ENCODE peak calls at places on chromosomes 3 and 15, in four cellular contexts. G is endothelial cell, M is HTR-8/SVneo, F is NCI-H748 treated with DMSO at 0.1 percent for 48 hours. H is an unnamed sample.

GRCh38 chr15:62847900-62848489 is 194.6 kb upstream of the TPM1 start:
- DNase-seq in G (peak), M (peak), F (peak), H (no peak)

GRCh38 chr3:10570196-10570946 is 65.0 kb upstream of the ATP2B2 start:
- DNase-seq in G (no peak), M (no peak), F (no peak), H (no peak)

GRCh38 chr3:33722626-33723370 is 4.7 kb upstream of the CLASP2 start:
- DNase-seq in G (no peak), M (no peak), F (no peak), H (no peak)

GRCh38 chr3:47884603-47885002 is 81.7 kb downstream of the DHX30 start:
- DNase-seq in F (no peak), M (no peak), G (no peak), H (no peak)

GRCh38 chr15:34223904-34224596 is 766 bp upstream of the EMC4 start:
- DNase-seq in G (no peak), F (no peak), M (no peak), H (no peak)

GRCh38 chr3:98701276-98701675 is 61.9 kb upstream of the ST3GAL6 start:
- DNase-seq in F (no peak), G (no peak), M (no peak), H (no peak)

GRCh38 chr3:112333002-112333385 is at the start of gene CD200:
- DNase-seq in G (peak), M (peak), F (peak), H (no peak)

GRCh38 chr15:63052961-63053698 is 10.6 kb downstream of the TPM1 start:
- DNase-seq in G (no peak), F (no peak), M (no peak), H (no peak)

GRCh38 chr3:172098698-172099494 is 59.5 kb downstream of the FNDC3B start:
- DNase-seq in G (peak), M (no peak), F (peak), H (no peak)

GRCh38 chr3:144431134-144431533 is 459.5 kb downstream of the DIPK2A start:
- DNase-seq in G (no peak), F (no peak), M (no peak), H (no peak)

GRCh38 chr3:102466001-102466400 is 31.2 kb downstream of the ZPLD1 start:
- DNase-seq in M (peak), F (peak), G (no peak), H (peak)

GRCh38 chr3:16741103-16741758 is 136.0 kb upstream of the DAZL start:
- DNase-seq in G (no peak), M (peak), F (no peak), H (no peak)

GRCh38 chr3:12962292-12962691 is 110.9 kb downstream of the IQSEC1 start:
- DNase-seq in F (no peak), G (no peak), M (no peak), H (no peak)

GRCh38 chr15:39409876-39410505 is 170.9 kb upstream of the THBS1 start:
- DNase-seq in F (no peak), G (no peak), M (no peak), H (no peak)

GRCh38 chr15:31537770-31538592 is 211.3 kb downstream of the KLF13 start:
- DNase-seq in M (no peak), F (no peak), G (no peak), H (no peak)

GRCh38 chr3:192130534-192131132 is 596.7 kb downstream of the FGF12 start:
- DNase-seq in G (peak), M (peak), F (peak), H (no peak)

GRCh38 chr15:89978914-89979313 is 22.2 kb upstream of the ZNF710 start:
- DNase-seq in M (no peak), F (no peak), G (no peak), H (no peak)

GRCh38 chr3:162391301-162391700 is 894.7 kb downstream of the OTOL1 start:
- DNase-seq in M (peak), F (no peak), G (no peak), H (no peak)

GRCh38 chr3:120908030-120908802 is at the start of gene STXBP5L:
- DNase-seq in F (peak), G (peak), M (peak), H (peak)

GRCh38 chr3:28907616-28908015 is 373.3 kb upstream of the RBMS3 start:
- DNase-seq in G (no peak), M (no peak), F (no peak), H (no peak)

GRCh38 chr3:112639451-112640332 is 1.3 kb downstream of the CCDC80 start:
- DNase-seq in G (no peak), F (no peak), M (no peak), H (no peak)

GRCh38 chr3:186035277-186035676 is 73.6 kb downstream of the ETV5 start:
- DNase-seq in M (no peak), G (no peak), F (no peak), H (no peak)

GRCh38 chr3:39196671-39197446 is 4.5 kb upstream of the XIRP1 start:
- DNase-seq in M (no peak), G (no peak), F (no peak), H (peak)

GRCh38 chr3:64031540-64032533 is 8.5 kb upstream of the PSMD6 start:
- DNase-seq in M (no peak), G (no peak), F (no peak), H (peak)

GRCh38 chr3:123568875-123569274 is 16.0 kb downstream of the HACD2 start:
- DNase-seq in M (no peak), F (no peak), G (no peak), H (no peak)

GRCh38 chr3:77529522-77529921 is 489.6 kb downstream of the ROBO2 start:
- DNase-seq in M (no peak), F (no peak), G (no peak), H (no peak)

GRCh38 chr3:123688241-123688747 is 103.4 kb upstream of the HACD2 start:
- DNase-seq in G (no peak), F (no peak), M (peak), H (no peak)

GRCh38 chr3:129606522-129607390 is at the start of gene PLXND1:
- DNase-seq in G (peak), F (peak), M (peak), H (no peak)

GRCh38 chr3:196661400-196661799 is 21.9 kb downstream of the NRROS start:
- DNase-seq in F (no peak), G (no peak), M (no peak), H (no peak)

GRCh38 chr15:78307977-78308376 is 8.6 kb upstream of the SKIC8 start:
- DNase-seq in G (no peak), F (no peak), M (no peak), H (no peak)

GRCh38 chr3:137946341-137946973 is 63.5 kb upstream of the CLDN18 start:
- DNase-seq in G (peak), F (peak), M (peak), H (peak)

GRCh38 chr15:85488997-85489396 is 108.6 kb downstream of the AKAP13 start:
- DNase-seq in G (no peak), F (no peak), M (no peak), H (no peak)

GRCh38 chr3:185715091-185715490 is 109.8 kb downstream of the IGF2BP2 start:
- DNase-seq in M (peak), F (no peak), G (no peak), H (no peak)